ENCODE peak calls at places on chromosome 18, in ten cellular contexts. One of them, this sample, is unnamed.

GRCh38 chr18:49170925-49171509 is 220.3 kb upstream of the SMAD7 start:
- DNase-seq in colonic mucosa: no peak
- DNase-seq in neural progenitor cell: no peak
- DNase-seq in tibial artery: no peak
- DNase-seq in epithelial cell of esophagus: no peak
- DNase-seq in right atrium auricular region: no peak
- DNase-seq in GM12865: no peak
- DNase-seq in astrocyte: no peak
- DNase-seq in Peyer's patch: no peak
- DNase-seq in endothelial cell: no peak
- DNase-seq in this sample: no peak

GRCh38 chr18:61606068-61606660 is 272.9 kb downstream of the CDH20 start:
- DNase-seq in GM12865: no peak
- DNase-seq in astrocyte: peak; percentile 50
- DNase-seq in epithelial cell of esophagus: peak; percentile 41
- DNase-seq in endothelial cell: peak; percentile 21
- DNase-seq in tibial artery: peak; percentile 38
- DNase-seq in right atrium auricular region: peak; percentile 74
- DNase-seq in neural progenitor cell: peak; percentile 94
- DNase-seq in colonic mucosa: no peak
- DNase-seq in Peyer's patch: no peak
- DNase-seq in this sample: peak; percentile 63

GRCh38 chr18:27723168-27723567 is 453.8 kb downstream of the CDH2 start:
- DNase-seq in right atrium auricular region: no peak
- DNase-seq in GM12865: no peak
- DNase-seq in neural progenitor cell: no peak
- DNase-seq in tibial artery: no peak
- DNase-seq in endothelial cell: no peak
- DNase-seq in colonic mucosa: no peak
- DNase-seq in epithelial cell of esophagus: no peak
- DNase-seq in astrocyte: no peak
- DNase-seq in Peyer's patch: no peak
- DNase-seq in this sample: no peak

GRCh38 chr18:56815926-56816325 is 164.8 kb downstream of the WDR7 start:
- DNase-seq in neural progenitor cell: no peak
- DNase-seq in endothelial cell: no peak
- DNase-seq in right atrium auricular region: no peak
- DNase-seq in epithelial cell of esophagus: peak; percentile 48
- DNase-seq in Peyer's patch: no peak
- DNase-seq in colonic mucosa: no peak
- DNase-seq in astrocyte: no peak
- DNase-seq in GM12865: no peak
- DNase-seq in tibial artery: no peak
- DNase-seq in this sample: no peak

GRCh38 chr18:13339653-13340052 is 121.1 kb downstream of the LDLRAD4 start:
- DNase-seq in tibial artery: no peak
- DNase-seq in Peyer's patch: no peak
- DNase-seq in astrocyte: no peak
- DNase-seq in colonic mucosa: no peak
- DNase-seq in GM12865: no peak
- DNase-seq in epithelial cell of esophagus: no peak
- DNase-seq in right atrium auricular region: no peak
- DNase-seq in neural progenitor cell: no peak
- DNase-seq in endothelial cell: no peak
- DNase-seq in this sample: no peak

GRCh38 chr18:52499018-52499417 is 159.0 kb downstream of the DCC start:
- DNase-seq in tibial artery: no peak
- DNase-seq in astrocyte: no peak
- DNase-seq in colonic mucosa: no peak
- DNase-seq in endothelial cell: no peak
- DNase-seq in GM12865: no peak
- DNase-seq in neural progenitor cell: no peak
- DNase-seq in right atrium auricular region: no peak
- DNase-seq in epithelial cell of esophagus: no peak
- DNase-seq in Peyer's patch: peak; percentile 49
- DNase-seq in this sample: no peak

GRCh38 chr18:48698707-48699106 is 159.9 kb downstream of the CTIF start:
- DNase-seq in colonic mucosa: no peak
- DNase-seq in tibial artery: no peak
- DNase-seq in astrocyte: no peak
- DNase-seq in Peyer's patch: no peak
- DNase-seq in epithelial cell of esophagus: no peak
- DNase-seq in right atrium auricular region: no peak
- DNase-seq in endothelial cell: no peak
- DNase-seq in neural progenitor cell: no peak
- DNase-seq in GM12865: peak; percentile 61
- DNase-seq in this sample: no peak

GRCh38 chr18:3667255-3668137 is 217.5 kb downstream of the TGIF1 start:
- DNase-seq in epithelial cell of esophagus: no peak
- DNase-seq in colonic mucosa: no peak
- DNase-seq in endothelial cell: no peak
- DNase-seq in neural progenitor cell: no peak
- DNase-seq in GM12865: no peak
- DNase-seq in astrocyte: no peak
- DNase-seq in right atrium auricular region: no peak
- DNase-seq in Peyer's patch: no peak
- DNase-seq in tibial artery: no peak
- DNase-seq in this sample: no peak

GRCh38 chr18:76725445-76725844 is 96.9 kb upstream of the ZNF236 start:
- DNase-seq in tibial artery: no peak
- DNase-seq in endothelial cell: no peak
- DNase-seq in GM12865: peak; percentile 68
- DNase-seq in astrocyte: no peak
- DNase-seq in Peyer's patch: no peak
- DNase-seq in right atrium auricular region: no peak
- DNase-seq in epithelial cell of esophagus: no peak
- DNase-seq in neural progenitor cell: no peak
- DNase-seq in colonic mucosa: no peak
- DNase-seq in this sample: no peak

GRCh38 chr18:57299931-57300330 is 52.4 kb upstream of the ST8SIA3 start:
- DNase-seq in neural progenitor cell: no peak
- DNase-seq in GM12865: no peak
- DNase-seq in astrocyte: no peak
- DNase-seq in endothelial cell: no peak
- DNase-seq in Peyer's patch: no peak
- DNase-seq in epithelial cell of esophagus: no peak
- DNase-seq in tibial artery: no peak
- DNase-seq in right atrium auricular region: no peak
- DNase-seq in colonic mucosa: no peak
- DNase-seq in this sample: no peak

DNA sequence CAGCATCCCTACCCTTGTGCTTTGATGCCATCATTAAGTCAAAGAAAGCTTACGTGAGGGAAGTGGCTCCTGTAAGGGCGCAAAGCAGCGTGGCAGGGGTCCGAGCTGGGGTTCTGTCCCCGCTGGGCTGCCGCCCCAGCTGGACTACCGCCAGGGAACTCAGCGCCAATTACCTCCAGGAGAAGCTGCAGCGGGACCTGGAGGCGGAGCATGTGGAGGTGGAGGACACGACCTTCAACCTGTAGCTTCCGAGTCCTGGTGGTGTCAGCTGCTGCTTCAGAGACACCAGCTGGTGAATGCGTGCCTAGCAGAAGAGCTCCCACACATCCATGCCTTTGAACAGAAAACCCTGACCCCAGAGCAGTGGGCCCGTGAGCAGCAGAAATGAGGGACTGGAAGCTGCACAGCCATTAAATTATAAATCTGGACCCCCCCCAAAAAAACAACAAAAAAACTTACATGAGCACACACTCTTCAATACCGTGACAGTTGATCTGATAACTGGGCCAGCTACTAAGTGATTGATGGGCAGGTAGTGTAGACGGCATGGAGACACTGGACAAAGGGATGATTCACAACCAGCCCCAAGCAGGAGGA is 20.1 kb upstream of the YES1 start:
- DNase-seq in Peyer's patch: peak; percentile 85
- DNase-seq in right atrium auricular region: no peak
- DNase-seq in astrocyte: no peak
- DNase-seq in epithelial cell of esophagus: no peak
- DNase-seq in tibial artery: no peak
- DNase-seq in GM12865: peak; percentile 13
- DNase-seq in endothelial cell: peak; percentile 47
- DNase-seq in colonic mucosa: peak; percentile 77
- DNase-seq in neural progenitor cell: peak; percentile 48
- DNase-seq in this sample: peak; percentile 57
- TF ChIP-seq CTCF in Peyer's patch: peak; percentile 52
- TF ChIP-seq CTCF in right atrium auricular region: no peak
- TF ChIP-seq CTCF in astrocyte: no peak
- TF ChIP-seq CTCF in epithelial cell of esophagus: no peak
- TF ChIP-seq CTCF in tibial artery: no peak
- TF ChIP-seq CTCF in GM12865: no peak
- TF ChIP-seq CTCF in endothelial cell: no peak
- TF ChIP-seq CTCF in colonic mucosa: no peak
- TF ChIP-seq CTCF in neural progenitor cell: no peak
- TF ChIP-seq CTCF in this sample: no peak

GRCh38 chr18:35837922-35838496 is 134.5 kb upstream of the RMP24 start:
- DNase-seq in endothelial cell: no peak
- DNase-seq in GM12865: no peak
- DNase-seq in tibial artery: no peak
- DNase-seq in astrocyte: no peak
- DNase-seq in epithelial cell of esophagus: no peak
- DNase-seq in neural progenitor cell: no peak
- DNase-seq in colonic mucosa: no peak
- DNase-seq in right atrium auricular region: no peak
- DNase-seq in Peyer's patch: no peak
- DNase-seq in this sample: no peak
- TF ChIP-seq CTCF in endothelial cell: no peak
- TF ChIP-seq CTCF in GM12865: no peak
- TF ChIP-seq CTCF in tibial artery: no peak
- TF ChIP-seq CTCF in astrocyte: no peak
- TF ChIP-seq CTCF in epithelial cell of esophagus: no peak
- TF ChIP-seq CTCF in neural progenitor cell: peak; percentile 24
- TF ChIP-seq CTCF in colonic mucosa: no peak
- TF ChIP-seq CTCF in right atrium auricular region: no peak
- TF ChIP-seq CTCF in Peyer's patch: no peak
- TF ChIP-seq CTCF in this sample: no peak

GRCh38 chr18:74497778-74498177 is 1.6 kb downstream of the CNDP2 start:
- DNase-seq in neural progenitor cell: no peak
- DNase-seq in tibial artery: no peak
- DNase-seq in endothelial cell: no peak
- DNase-seq in Peyer's patch: no peak
- DNase-seq in right atrium auricular region: no peak
- DNase-seq in epithelial cell of esophagus: no peak
- DNase-seq in GM12865: no peak
- DNase-seq in colonic mucosa: no peak
- DNase-seq in astrocyte: no peak
- DNase-seq in this sample: no peak

GRCh38 chr18:74497308-74497640 is 1.1 kb downstream of the CNDP2 start:
- DNase-seq in Peyer's patch: peak; percentile 44
- DNase-seq in neural progenitor cell: no peak
- DNase-seq in GM12865: peak; percentile 41
- DNase-seq in colonic mucosa: no peak
- DNase-seq in epithelial cell of esophagus: no peak
- DNase-seq in right atrium auricular region: no peak
- DNase-seq in astrocyte: no peak
- DNase-seq in endothelial cell: no peak
- DNase-seq in tibial artery: no peak
- DNase-seq in this sample: no peak

GRCh38 chr18:74495581-74496507 is at the start of gene CNDP2:
- DNase-seq in GM12865: peak; percentile 99
- DNase-seq in epithelial cell of esophagus: peak; percentile 99
- DNase-seq in astrocyte: peak; percentile 95
- DNase-seq in colonic mucosa: peak; percentile 100
- DNase-seq in neural progenitor cell: peak; percentile 100
- DNase-seq in Peyer's patch: peak; percentile 100
- DNase-seq in tibial artery: peak; percentile 100
- DNase-seq in endothelial cell: peak; percentile 100
- DNase-seq in right atrium auricular region: peak; percentile 99
- DNase-seq in this sample: peak; percentile 100

GRCh38 chr18:74494514-74494913 is 1.6 kb upstream of the CNDP2 start:
- DNase-seq in astrocyte: no peak
- DNase-seq in Peyer's patch: no peak
- DNase-seq in colonic mucosa: no peak
- DNase-seq in right atrium auricular region: no peak
- DNase-seq in neural progenitor cell: no peak
- DNase-seq in endothelial cell: no peak
- DNase-seq in epithelial cell of esophagus: no peak
- DNase-seq in tibial artery: no peak
- DNase-seq in GM12865: no peak
- DNase-seq in this sample: no peak

DNA sequence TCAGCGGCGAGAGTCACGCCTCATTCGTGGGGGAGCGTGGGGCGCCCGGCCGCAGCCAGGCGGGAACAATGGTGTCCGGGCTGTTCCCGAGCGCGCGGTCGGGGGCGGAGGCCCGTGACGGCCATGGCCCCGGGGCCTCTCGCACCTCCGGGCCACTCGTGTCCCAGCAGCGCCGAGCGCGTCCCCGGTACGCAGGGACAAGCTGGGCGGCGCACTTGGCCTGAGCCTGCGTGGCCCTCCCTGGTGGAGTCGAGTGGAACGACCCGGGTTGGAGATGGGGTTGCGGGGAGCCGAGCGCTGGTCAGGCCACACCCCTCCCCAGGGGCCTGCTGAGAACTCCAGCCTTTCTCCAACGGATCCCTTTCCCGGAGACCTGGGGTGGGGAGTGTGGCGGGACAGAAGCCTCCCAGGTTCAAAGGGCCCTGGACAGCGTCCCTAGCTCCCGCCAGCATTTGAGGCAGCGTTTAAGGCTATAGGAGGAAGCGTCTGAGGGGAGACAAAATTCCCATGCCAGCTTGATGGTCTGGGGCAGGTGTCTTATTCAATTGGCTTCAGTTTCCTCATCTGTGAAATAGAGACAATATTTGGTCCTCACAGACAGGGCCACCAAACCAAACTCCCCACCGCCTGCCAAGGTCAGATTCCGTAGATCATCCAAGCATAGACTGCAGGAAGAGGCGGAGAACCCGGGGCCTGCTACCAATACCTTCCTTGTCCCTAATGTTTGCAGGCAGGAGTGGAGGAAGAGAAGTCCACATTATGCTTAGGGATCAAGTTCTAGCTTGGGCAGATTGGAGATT is 545 bp downstream of the CNDP2 start:
- DNase-seq in epithelial cell of esophagus: peak; percentile 29
- DNase-seq in neural progenitor cell: peak; percentile 71
- DNase-seq in Peyer's patch: peak; percentile 79
- DNase-seq in tibial artery: peak; percentile 41
- DNase-seq in astrocyte: peak; percentile 37
- DNase-seq in endothelial cell: peak; percentile 69
- DNase-seq in right atrium auricular region: peak; percentile 65
- DNase-seq in colonic mucosa: peak; percentile 72
- DNase-seq in GM12865: peak; percentile 67
- DNase-seq in this sample: peak; percentile 71
- TF ChIP-seq CTCF in epithelial cell of esophagus: no peak
- TF ChIP-seq CTCF in neural progenitor cell: no peak
- TF ChIP-seq CTCF in Peyer's patch: no peak
- TF ChIP-seq CTCF in tibial artery: no peak
- TF ChIP-seq CTCF in astrocyte: no peak
- TF ChIP-seq CTCF in endothelial cell: no peak
- TF ChIP-seq CTCF in right atrium auricular region: no peak
- TF ChIP-seq CTCF in colonic mucosa: no peak
- TF ChIP-seq CTCF in GM12865: no peak
- TF ChIP-seq CTCF in this sample: no peak

DNA sequence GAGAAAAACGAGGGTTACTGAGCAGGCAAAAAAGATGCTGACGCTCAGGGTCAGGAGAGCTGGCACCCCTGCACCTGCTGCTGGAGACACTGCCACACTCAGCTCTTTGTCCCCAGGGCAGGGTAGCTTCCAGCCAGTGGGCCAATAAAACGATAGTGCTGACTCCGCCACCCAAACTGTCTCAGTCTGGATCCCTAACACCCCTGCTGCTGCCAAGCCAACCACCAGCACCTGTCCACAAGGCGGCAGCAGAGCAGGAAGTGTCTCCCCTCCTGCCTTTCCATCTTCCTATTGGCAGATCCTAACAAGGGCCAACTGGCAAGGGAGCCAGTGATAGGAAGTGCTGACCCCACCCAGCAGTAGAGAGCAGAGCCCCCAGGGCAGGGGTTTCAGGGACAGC is 531.5 kb upstream of the SALL3 start:
- DNase-seq in Peyer's patch: no peak
- DNase-seq in endothelial cell: no peak
- DNase-seq in GM12865: no peak
- DNase-seq in epithelial cell of esophagus: no peak
- DNase-seq in astrocyte: no peak
- DNase-seq in right atrium auricular region: no peak
- DNase-seq in colonic mucosa: no peak
- DNase-seq in neural progenitor cell: no peak
- DNase-seq in tibial artery: no peak
- DNase-seq in this sample: no peak
- TF ChIP-seq CTCF in Peyer's patch: no peak
- TF ChIP-seq CTCF in endothelial cell: no peak
- TF ChIP-seq CTCF in GM12865: no peak
- TF ChIP-seq CTCF in epithelial cell of esophagus: no peak
- TF ChIP-seq CTCF in astrocyte: no peak
- TF ChIP-seq CTCF in right atrium auricular region: no peak
- TF ChIP-seq CTCF in colonic mucosa: no peak
- TF ChIP-seq CTCF in neural progenitor cell: peak; percentile 27
- TF ChIP-seq CTCF in tibial artery: no peak
- TF ChIP-seq CTCF in this sample: peak; percentile 10

This sample was measured in nephron progenitor cell.